ENCODE peak calls at places on chromosomes 11 and 22, in four cellular contexts. One of them, this sample, is unnamed.
A peak's percentile ranks its signal among the peaks of the same experiment; 100 is the strongest.

GRCh38 chr11:65764434-65764833 is 16.3 kb downstream of the AP5B1 start:
- DNase-seq in aorta: no peak
- DNase-seq in transverse colon: no peak
- DNase-seq in mesendoderm: no peak
- DNase-seq in this sample: no peak

GRCh38 chr11:72129381-72129780 is 6.1 kb upstream of the FOLR3 start:
- DNase-seq in aorta: no peak
- DNase-seq in transverse colon: no peak
- DNase-seq in mesendoderm: no peak
- DNase-seq in this sample: no peak

GRCh38 chr11:85682330-85683305 is 3.4 kb downstream of the CCDC89 start:
- DNase-seq in aorta: peak; percentile 91
- DNase-seq in transverse colon: peak; percentile 55
- DNase-seq in mesendoderm: no peak
- DNase-seq in this sample: no peak

GRCh38 chr22:21450320-21450831 is 16.8 kb upstream of the TMEM191C start:
- DNase-seq in aorta: peak; percentile 61
- DNase-seq in transverse colon: no peak
- DNase-seq in mesendoderm: no peak
- DNase-seq in this sample: no peak

GRCh38 chr11:126880872-126881271 is 119.7 kb downstream of the KIRREL3 start:
- DNase-seq in aorta: no peak
- DNase-seq in transverse colon: no peak
- DNase-seq in mesendoderm: no peak
- DNase-seq in this sample: no peak

GRCh38 chr22:37173709-37174108 is 14.3 kb downstream of the C1QTNF6 start:
- DNase-seq in aorta: peak; percentile 74
- DNase-seq in transverse colon: no peak
- DNase-seq in mesendoderm: no peak
- DNase-seq in this sample: no peak

GRCh38 chr22:36383110-36383581 is 4.6 kb downstream of the MYH9 start:
- DNase-seq in aorta: no peak
- DNase-seq in transverse colon: peak; percentile 83
- DNase-seq in mesendoderm: no peak
- DNase-seq in this sample: no peak

GRCh38 chr11:119148855-119149370 is at the start of gene ABCG4:
- DNase-seq in aorta: peak; percentile 82
- DNase-seq in transverse colon: no peak
- DNase-seq in mesendoderm: peak; percentile 28
- DNase-seq in this sample: no peak

GRCh38 chr11:106733518-106734162 is 284.6 kb downstream of the GUCY1A2 start:
- DNase-seq in aorta: peak; percentile 46
- DNase-seq in transverse colon: no peak
- DNase-seq in mesendoderm: peak; percentile 3
- DNase-seq in this sample: no peak

GRCh38 chr11:132072044-132072879 is 701.8 kb downstream of the NTM start:
- DNase-seq in aorta: no peak
- DNase-seq in transverse colon: no peak
- DNase-seq in mesendoderm: peak; percentile 80
- DNase-seq in this sample: peak; percentile 98

GRCh38 chr11:3101921-3102640 is 44.9 kb upstream of the CARS1 start:
- DNase-seq in aorta: peak; percentile 68
- DNase-seq in transverse colon: no peak
- DNase-seq in mesendoderm: no peak
- DNase-seq in this sample: no peak

GRCh38 chr11:126628450-126628789 is 272.9 kb downstream of the ST3GAL4 start:
- DNase-seq in aorta: no peak
- DNase-seq in transverse colon: no peak
- DNase-seq in mesendoderm: no peak
- DNase-seq in this sample: no peak

GRCh38 chr11:79332017-79332416 is 108.8 kb downstream of the TENM4 start:
- DNase-seq in aorta: no peak
- DNase-seq in transverse colon: no peak
- DNase-seq in mesendoderm: no peak
- DNase-seq in this sample: no peak

GRCh38 chr11:27902981-27903624 is 202.8 kb upstream of the BDNF start:
- DNase-seq in aorta: no peak
- DNase-seq in transverse colon: no peak
- DNase-seq in mesendoderm: no peak
- DNase-seq in this sample: peak; percentile 94

GRCh38 chr11:1085440-1086170 is 10.9 kb downstream of the MUC2 start:
- DNase-seq in aorta: peak; percentile 69
- DNase-seq in transverse colon: no peak
- DNase-seq in mesendoderm: no peak
- DNase-seq in this sample: no peak

GRCh38 chr11:100925935-100926334 is 203.7 kb downstream of the PGR start:
- DNase-seq in aorta: no peak
- DNase-seq in transverse colon: no peak
- DNase-seq in mesendoderm: no peak
- DNase-seq in this sample: peak; percentile 69

GRCh38 chr11:112292785-112293407 is 32.2 kb upstream of the PLET1 start:
- DNase-seq in aorta: no peak
- DNase-seq in transverse colon: no peak
- DNase-seq in mesendoderm: no peak
- DNase-seq in this sample: peak; percentile 93

GRCh38 chr11:35714882-35715612 is 52.5 kb downstream of the TRIM44 start:
- DNase-seq in aorta: no peak
- DNase-seq in transverse colon: no peak
- DNase-seq in mesendoderm: peak; percentile 2
- DNase-seq in this sample: peak; percentile 5

GRCh38 chr22:41382610-41383009 is 868 bp downstream of the TEF start:
- DNase-seq in aorta: no peak
- DNase-seq in transverse colon: no peak
- DNase-seq in mesendoderm: no peak
- DNase-seq in this sample: no peak

GRCh38 chr22:19727310-19728150 is 4.2 kb downstream of the GP1BB start:
- DNase-seq in aorta: no peak
- DNase-seq in transverse colon: no peak
- DNase-seq in mesendoderm: no peak
- DNase-seq in this sample: no peak

GRCh38 chr22:41237707-41238569 is 2.8 kb downstream of the CHADL start:
- DNase-seq in aorta: peak; percentile 86
- DNase-seq in transverse colon: peak; percentile 86
- DNase-seq in mesendoderm: peak; percentile 86
- DNase-seq in this sample: peak; percentile 49

GRCh38 chr22:24389680-24390079 is 37.7 kb upstream of the ADORA2A start:
- DNase-seq in aorta: no peak
- DNase-seq in transverse colon: no peak
- DNase-seq in mesendoderm: no peak
- DNase-seq in this sample: peak; percentile 37

GRCh38 chr11:17414317-17414737 is 25.9 kb upstream of the KCNJ11 start:
- DNase-seq in aorta: no peak
- DNase-seq in transverse colon: peak; percentile 27
- DNase-seq in mesendoderm: no peak
- DNase-seq in this sample: no peak

GRCh38 chr22:25903294-25903693 is 161.3 kb downstream of the MYO18B start:
- DNase-seq in aorta: no peak
- DNase-seq in transverse colon: no peak
- DNase-seq in mesendoderm: peak; percentile 71
- DNase-seq in this sample: no peak

GRCh38 chr22:42848941-42849340 is 8.1 kb downstream of the ARFGAP3 start:
- DNase-seq in aorta: peak; percentile 51
- DNase-seq in transverse colon: no peak
- DNase-seq in mesendoderm: no peak
- DNase-seq in this sample: no peak

GRCh38 chr11:35654711-35655110 is 7.9 kb upstream of the TRIM44 start:
- DNase-seq in aorta: no peak
- DNase-seq in transverse colon: no peak
- DNase-seq in mesendoderm: peak; percentile 30
- DNase-seq in this sample: no peak

GRCh38 chr22:46737976-46738641 is at the start of gene CERK:
- DNase-seq in aorta: peak; percentile 92
- DNase-seq in transverse colon: peak; percentile 87
- DNase-seq in mesendoderm: peak; percentile 69
- DNase-seq in this sample: no peak

GRCh38 chr11:35964846-35965245 is 21.0 kb downstream of the LDLRAD3 start:
- DNase-seq in aorta: no peak
- DNase-seq in transverse colon: no peak
- DNase-seq in mesendoderm: no peak
- DNase-seq in this sample: no peak

GRCh38 chr22:20807315-20807752 is 33.4 kb downstream of the SERPIND1 start:
- DNase-seq in aorta: no peak
- DNase-seq in transverse colon: no peak
- DNase-seq in mesendoderm: peak; percentile 54
- DNase-seq in this sample: peak; percentile 80

DNA sequence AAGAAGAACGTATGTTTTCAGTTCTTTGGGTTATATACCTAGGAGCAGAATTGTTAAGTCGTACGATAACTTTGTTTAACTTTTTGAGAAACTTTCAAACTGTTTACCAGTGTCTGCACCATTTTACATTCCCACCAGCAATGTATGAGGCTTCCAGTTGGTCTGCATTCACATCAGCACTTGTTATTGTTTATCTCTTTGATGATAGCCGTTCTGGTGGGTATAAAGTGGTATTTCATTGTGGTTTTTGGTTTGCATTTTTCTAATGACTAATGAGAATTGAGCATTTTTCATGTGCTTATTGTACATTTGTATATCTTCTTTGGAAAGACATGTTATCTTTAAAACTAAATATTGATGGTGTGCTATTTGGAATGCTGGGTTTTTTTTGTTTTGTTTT is 59.8 kb downstream of the KDM2A start:
- DNase-seq in aorta: no peak
- DNase-seq in transverse colon: no peak
- DNase-seq in mesendoderm: no peak
- DNase-seq in this sample: no peak
- H3K36me3 ChIP-seq in aorta: no peaks in the 10 kb centered on the region
- H3K36me3 ChIP-seq in transverse colon: no peaks in the 10 kb centered on the region
- H3K36me3 ChIP-seq in mesendoderm: no peaks in the 10 kb centered on the region
- H3K36me3 ChIP-seq in this sample: peaks cover 4% of the 10 kb centered on the region

DNA sequence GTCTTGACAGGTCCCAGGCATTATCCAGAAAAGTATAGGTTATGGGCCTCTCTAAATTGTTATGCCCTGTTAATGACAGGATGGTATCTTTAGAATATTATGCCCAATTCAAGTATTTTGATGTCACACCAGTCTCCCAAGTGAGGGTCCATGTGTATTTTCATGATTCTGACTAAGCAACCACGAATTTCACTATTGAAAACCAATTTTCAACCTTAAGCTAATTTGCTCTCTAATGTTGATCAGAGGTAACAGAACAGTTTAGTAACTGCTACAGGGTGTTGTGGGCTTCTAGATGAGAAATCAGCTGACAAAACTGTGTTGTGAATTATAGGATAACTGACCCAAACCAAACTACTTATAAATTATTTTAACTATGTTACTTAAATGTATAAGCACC is 48.0 kb upstream of the SORL1-AS1 start:
- DNase-seq in aorta: no peak
- DNase-seq in transverse colon: no peak
- DNase-seq in mesendoderm: no peak
- DNase-seq in this sample: no peak
- H3K36me3 ChIP-seq in aorta: no peaks in the 10 kb centered on the region
- H3K36me3 ChIP-seq in transverse colon: no peaks in the 10 kb centered on the region
- H3K36me3 ChIP-seq in mesendoderm: peaks cover 4% of the 10 kb centered on the region
- H3K36me3 ChIP-seq in this sample: no peaks in the 10 kb centered on the region

DNA sequence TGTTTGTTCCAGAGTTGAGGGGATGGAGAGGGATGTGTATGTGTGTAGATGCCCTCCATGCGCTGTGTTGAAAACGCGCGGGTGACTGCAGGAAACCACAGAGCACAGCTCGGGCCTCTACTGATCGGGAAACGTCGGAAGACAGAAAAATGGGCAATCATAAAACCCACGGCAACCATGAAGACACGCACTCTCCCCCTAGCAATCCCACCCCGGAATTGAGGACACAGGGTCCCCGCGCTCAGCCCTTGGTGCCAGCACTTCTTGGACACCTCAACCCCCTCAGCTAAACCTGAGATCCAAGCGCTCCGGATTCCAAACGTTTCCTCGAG is 235 bp upstream of the UQCC3 start:
- DNase-seq in aorta: no peak
- DNase-seq in transverse colon: no peak
- DNase-seq in mesendoderm: no peak
- DNase-seq in this sample: no peak
- H3K36me3 ChIP-seq in aorta: no peaks in the 10 kb centered on the region
- H3K36me3 ChIP-seq in transverse colon: no peaks in the 10 kb centered on the region
- H3K36me3 ChIP-seq in mesendoderm: peaks cover under 1% of the 10 kb centered on the region
- H3K36me3 ChIP-seq in this sample: peaks cover 8% of the 10 kb centered on the region

GRCh38 chr22:50398698-50399648 is 55.8 kb downstream of the PPP6R2 start:
- DNase-seq in aorta: no peak
- DNase-seq in transverse colon: no peak
- DNase-seq in mesendoderm: no peak
- DNase-seq in this sample: no peak

GRCh38 chr22:50400931-50401330 is 57.8 kb downstream of the PPP6R2 start:
- DNase-seq in aorta: no peak
- DNase-seq in transverse colon: no peak
- DNase-seq in mesendoderm: no peak
- DNase-seq in this sample: no peak

GRCh38 chr22:50401907-50402306 is 58.8 kb downstream of the PPP6R2 start:
- DNase-seq in aorta: no peak
- DNase-seq in transverse colon: no peak
- DNase-seq in mesendoderm: no peak
- DNase-seq in this sample: no peak

GRCh38 chr22:50400406-50400805 is 57.3 kb downstream of the PPP6R2 start:
- DNase-seq in aorta: no peak
- DNase-seq in transverse colon: no peak
- DNase-seq in mesendoderm: no peak
- DNase-seq in this sample: no peak

GRCh38 chr22:50399751-50400331 is 56.7 kb downstream of the PPP6R2 start:
- DNase-seq in aorta: no peak
- DNase-seq in transverse colon: peak; percentile 41
- DNase-seq in mesendoderm: peak; percentile 74
- DNase-seq in this sample: peak; percentile 10
- H3K36me3 ChIP-seq in aorta: no peaks in the 10 kb centered on the region
- H3K36me3 ChIP-seq in transverse colon: no peaks in the 10 kb centered on the region
- H3K36me3 ChIP-seq in mesendoderm: no peaks in the 10 kb centered on the region
- H3K36me3 ChIP-seq in this sample: peaks cover 7% of the 10 kb centered on the region

DNA sequence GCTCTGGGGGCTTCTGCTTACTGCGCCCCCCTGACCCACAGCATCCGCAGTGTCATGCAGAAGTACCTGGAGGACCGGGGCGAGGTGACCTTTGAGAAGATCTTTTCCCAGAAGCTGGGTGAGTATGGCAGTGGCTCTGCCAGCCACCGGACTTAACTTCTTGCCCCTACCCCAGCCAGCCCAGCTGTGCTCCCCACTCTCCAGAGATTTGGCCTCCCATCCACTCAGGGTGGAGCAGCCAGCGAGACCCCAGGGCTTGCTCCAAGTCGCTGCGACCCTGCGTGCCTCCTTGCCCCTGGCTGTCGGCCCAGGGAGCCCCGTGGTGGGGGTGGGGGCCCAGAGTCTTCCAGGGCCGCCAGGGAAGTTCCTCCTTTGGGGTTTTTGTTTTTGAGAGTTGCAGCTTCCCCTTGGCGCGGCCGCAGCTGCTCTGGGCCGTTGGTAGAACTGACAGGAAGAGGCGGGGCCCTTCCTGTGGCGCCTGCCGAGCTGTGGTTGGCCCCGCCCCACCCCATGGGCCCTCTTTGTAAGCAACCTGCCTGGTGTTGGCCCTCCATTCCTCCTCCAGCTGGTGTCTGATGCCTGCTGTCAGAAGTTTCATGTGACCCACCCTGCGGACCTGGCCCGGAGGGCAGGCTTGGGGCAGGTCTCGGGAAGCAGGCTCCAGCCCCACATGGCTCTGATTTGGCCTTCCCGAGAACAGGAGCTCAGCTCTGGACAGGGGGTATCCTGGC is 11.1 kb downstream of the GRK2 start:
- DNase-seq in aorta: peak; percentile 93
- DNase-seq in transverse colon: peak; percentile 94
- DNase-seq in mesendoderm: peak; percentile 84
- DNase-seq in this sample: peak; percentile 42
- H3K36me3 ChIP-seq in aorta: no peaks in the 10 kb centered on the region
- H3K36me3 ChIP-seq in transverse colon: peaks cover 6% of the 10 kb centered on the region
- H3K36me3 ChIP-seq in mesendoderm: peaks cover 9% of the 10 kb centered on the region
- H3K36me3 ChIP-seq in this sample: peaks cover 42% of the 10 kb centered on the region